ENCODE peak calls at places on chromosomes 13 and 19, in four cellular contexts. T is endothelial cell of umbilical vein, B is transverse colon, I is suprapubic skin. L is an unnamed sample. For H3K36me3 and H3K9me3, the result is how much of the 10 kb centered on the place peaks cover.

GRCh38 chr13:98930014-98930625 is 47.7 kb downstream of the DOCK9 start:
- DNase-seq in T (peak), B (no peak), I (no peak), L (no peak)

GRCh38 chr13:28355822-28356371 is 139.0 kb downstream of the FLT1 start:
- DNase-seq in T (peak), B (no peak), I (no peak), L (no peak)

GRCh38 chr13:72403396-72404010 is 323.9 kb downstream of the MZT1 start:
- DNase-seq in T (no peak), B (no peak), I (no peak), L (no peak)

GRCh38 chr19:18645035-18645511 is 8.2 kb downstream of the KLHL26 start:
- DNase-seq in T (no peak), B (no peak), I (no peak), L (no peak)

GRCh38 chr13:75139291-75139690 is 342.7 kb downstream of the TBC1D4 start:
- DNase-seq in T (no peak), B (no peak), I (no peak), L (no peak)

GRCh38 chr13:109521719-109522118 is 264.7 kb downstream of the IRS2 start:
- DNase-seq in T (no peak), B (no peak), I (no peak), L (no peak)

GRCh38 chr13:86282450-86282849 is 483.2 kb upstream of the SLITRK6 start:
- DNase-seq in T (no peak), B (no peak), I (no peak), L (no peak)

GRCh38 chr13:42379241-42379640 is 107.3 kb downstream of the AKAP11 start:
- DNase-seq in T (no peak), B (no peak), I (no peak), L (no peak)

GRCh38 chr13:25874907-25875306 is 176.9 kb downstream of the SHISA2 start:
- DNase-seq in T (no peak), B (peak), I (no peak), L (no peak)

GRCh38 chr13:111252449-111253124 is 67.9 kb upstream of the TEX29 start:
- DNase-seq in T (no peak), B (no peak), I (no peak), L (no peak)

GRCh38 chr13:19062019-19062646 is 119.5 kb downstream of the TUBA3C start:
- DNase-seq in T (no peak), B (no peak), I (no peak), L (no peak)

GRCh38 chr19:46068345-46069258 is 27.8 kb upstream of the IGFL4 start:
- DNase-seq in T (peak), B (peak), I (no peak), L (no peak)

GRCh38 chr13:63408227-63409202 is 1992.9 kb upstream of the PCDH20 start:
- DNase-seq in T (no peak), B (no peak), I (no peak), L (no peak)

GRCh38 chr19:48631254-48631653 is 5.9 kb downstream of the DBP start:
- DNase-seq in T (no peak), B (no peak), I (no peak), L (no peak)

GRCh38 chr13:22915442-22916082 is 265.2 kb upstream of the SGCG start:
- DNase-seq in T (peak), B (peak), I (no peak), L (peak)

GRCh38 chr13:85411608-85412007 is 387.6 kb downstream of the SLITRK6 start:
- DNase-seq in T (no peak), B (no peak), I (no peak), L (no peak)

GRCh38 chr19:9251236-9251635 is 506 bp downstream of the OR7E24 start:
- DNase-seq in T (no peak), B (no peak), I (no peak), L (no peak)

GRCh38 chr19:49812452-49812996 is 568 bp downstream of the FUZ start:
- DNase-seq in T (no peak), B (no peak), I (no peak), L (no peak)

GRCh38 chr13:45219123-45219891 is 18.5 kb upstream of the KCTD4 start:
- DNase-seq in T (peak), B (no peak), I (no peak), L (no peak)

GRCh38 chr19:5211217-5211822 is 129.3 kb downstream of the PTPRS start:
- DNase-seq in T (no peak), B (no peak), I (no peak), L (no peak)
- H3K36me3 ChIP-seq in T (under half), B (under half), I (half or more), L (under half)

GRCh38 chr13:50610238-50610637 is 233.3 kb downstream of the DLEU7 start:
- DNase-seq in T (no peak), B (no peak), I (no peak), L (no peak)

GRCh38 chr13:50609016-50609415 is 234.5 kb downstream of the DLEU7 start:
- DNase-seq in T (no peak), B (no peak), I (no peak), L (no peak)

GRCh38 chr13:50611117-50611781 is 232.2 kb downstream of the DLEU7 start:
- DNase-seq in T (no peak), B (no peak), I (no peak), L (no peak)

GRCh38 chr13:50612717-50613116 is 230.8 kb downstream of the DLEU7 start:
- DNase-seq in T (peak), B (no peak), I (no peak), L (no peak)

DNA sequence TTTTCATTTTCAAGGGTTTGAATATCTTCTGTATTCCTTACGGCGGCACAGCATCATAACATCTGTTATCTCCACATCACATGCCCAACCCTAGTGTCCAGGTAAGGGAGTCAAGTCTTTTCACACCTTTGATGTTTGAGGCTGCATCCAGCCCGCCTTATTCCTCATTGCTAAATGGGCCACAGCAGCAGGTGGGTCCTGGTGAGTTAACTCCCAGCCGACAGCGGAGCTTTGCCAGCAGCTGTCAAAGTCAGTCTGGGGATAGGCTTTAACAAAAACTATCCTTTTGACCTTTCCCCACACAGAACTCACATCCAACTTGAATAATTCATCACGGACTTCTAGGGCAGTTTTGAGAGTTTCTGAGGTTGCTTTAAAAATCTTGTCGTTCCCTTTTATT is 235.1 kb downstream of the DLEU7 start:
- DNase-seq in T (no peak), B (no peak), I (no peak), L (no peak)
- TF ChIP-seq POLR2AphosphoS5 in T (no peak), B (no peak), I (no peak), L (no peak)

GRCh38 chr19:12350185-12350889 is 15.1 kb downstream of the ZNF442 start:
- DNase-seq in T (no peak), B (no peak), I (no peak), L (no peak)
- H3K9me3 ChIP-seq in T (under half), B (half or more), I (under half), L (under half)

DNA sequence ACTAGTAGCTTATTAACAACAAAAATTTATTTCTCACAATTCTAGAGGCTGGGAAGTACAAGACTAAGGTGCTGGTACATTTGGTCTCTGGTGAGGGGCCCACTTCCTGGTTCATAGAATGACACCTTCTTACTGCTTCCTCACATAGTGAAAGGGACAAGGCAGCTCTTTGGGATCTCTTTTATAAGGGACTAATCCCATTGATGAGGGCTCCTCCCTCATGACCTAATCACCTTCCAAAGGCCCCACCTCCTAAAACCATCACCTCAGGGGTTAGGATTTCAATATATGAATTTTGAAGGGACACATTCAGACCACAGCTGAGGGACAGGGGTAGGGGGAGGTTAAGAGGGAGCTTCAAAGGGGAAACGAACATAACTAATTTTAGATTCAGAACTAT is 20.3 kb downstream of the SPART start:
- DNase-seq in T (no peak), B (no peak), I (no peak), L (no peak)
- H3K36me3 ChIP-seq in T (under half), B (under half), I (half or more), L (under half)

DNA sequence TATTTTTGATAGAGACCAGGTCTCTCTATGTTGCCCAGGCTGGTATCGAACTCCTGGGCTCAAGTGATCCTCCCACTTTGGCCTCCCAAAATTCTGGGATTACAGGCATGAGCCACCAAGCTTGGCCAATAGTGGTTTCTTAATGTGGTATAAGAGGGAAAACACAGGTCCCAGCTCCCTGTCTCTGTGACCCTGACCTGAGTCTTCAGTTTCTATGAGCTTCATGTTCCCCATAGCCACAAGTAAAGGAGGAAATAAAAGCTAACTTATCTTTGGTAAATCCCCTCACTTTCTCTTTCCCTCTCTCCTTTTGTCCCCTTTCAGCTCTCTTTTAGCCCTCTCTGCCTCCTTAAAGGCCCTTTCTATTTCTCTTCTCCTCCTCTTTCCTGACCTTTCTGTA is 50.3 kb downstream of the ABCC4 start:
- DNase-seq in T (no peak), B (no peak), I (no peak), L (no peak)
- TF ChIP-seq POLR2AphosphoS5 in T (no peak), B (no peak), I (no peak), L (no peak)

GRCh38 chr19:29370276-29370675 is 155.5 kb upstream of the VSTM2B start:
- DNase-seq in T (no peak), B (no peak), I (no peak), L (no peak)

GRCh38 chr19:29372461-29372860 is 153.3 kb upstream of the VSTM2B start:
- DNase-seq in T (no peak), B (no peak), I (no peak), L (peak)

GRCh38 chr19:29371766-29372415 is 153.9 kb upstream of the VSTM2B start:
- DNase-seq in T (no peak), B (no peak), I (no peak), L (peak)

GRCh38 chr19:29375429-29376093 is 150.2 kb upstream of the VSTM2B start:
- DNase-seq in T (no peak), B (no peak), I (no peak), L (peak)

DNA sequence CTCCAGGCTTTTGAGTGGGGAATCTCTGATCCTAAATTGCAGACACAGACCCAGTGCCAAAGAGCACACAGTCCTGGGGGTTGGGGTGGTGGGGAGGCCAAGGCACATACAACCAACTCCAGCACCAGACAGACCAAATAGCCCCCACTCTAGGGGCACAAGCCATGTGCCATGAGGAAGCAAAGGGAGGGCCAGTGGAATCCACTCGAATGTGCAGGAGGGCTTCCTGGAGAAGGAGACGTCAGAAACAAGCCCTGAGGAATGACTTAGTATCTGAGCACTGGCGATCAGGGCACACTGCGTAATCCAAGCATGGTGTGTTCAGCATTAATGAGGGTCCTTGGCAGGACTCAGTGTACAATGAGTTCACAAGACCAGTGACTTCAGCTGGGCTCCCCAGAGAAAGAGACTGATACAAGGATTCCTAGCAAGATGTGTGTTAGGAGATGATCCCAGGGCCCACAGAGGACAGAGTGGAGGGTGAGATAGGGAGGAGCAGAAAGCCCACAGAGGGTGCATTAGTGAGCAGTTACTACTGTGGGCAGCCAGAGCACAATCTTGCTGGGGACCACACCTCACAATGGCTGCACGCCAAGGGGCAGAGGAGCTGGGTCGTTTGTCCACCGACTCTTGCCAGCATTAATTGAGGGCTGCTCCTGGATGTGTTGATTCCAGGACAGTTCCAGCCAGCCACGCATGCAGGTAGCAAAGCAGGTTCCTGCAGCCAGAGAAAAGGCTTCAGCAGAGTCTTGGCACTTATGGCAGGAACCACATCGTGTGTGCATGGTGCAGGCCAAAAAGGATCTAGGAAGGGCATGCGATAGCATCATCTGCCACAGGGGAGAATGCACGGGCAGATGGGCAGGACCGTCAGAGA is 152.6 kb upstream of the VSTM2B start:
- DNase-seq in T (no peak), B (no peak), I (no peak), L (peak)
- H3K9me3 ChIP-seq in T (under half), B (under half), I (under half), L (under half)